ENCODE peak calls at places on chromosomes 5 and 9, in nine cellular contexts. D is stimulated activated naive CD8-positive, alpha-beta T cell treated with anti-CD3 and anti-CD28 coated beads, Interleukin-15, amount 100 ng/mL, for 72 hours; J is AG10803; N is iris pigment epithelial cell; A is stimulated activated CD8-positive, alpha-beta memory T cell treated with anti-CD3 and anti-CD28 coated beads, Interleukin-7, amount 100 ng/mL, for 1 hour; X is stimulated activated CD4-positive, alpha-beta T cell treated with anti-CD3 and anti-CD28 coated beads, Interleukin-4, amount 100 ng/mL, for 1 hour; M is epithelial cell of prostate; Z is naive thymus-derived CD4-positive, alpha-beta T cell; B is MCF 10A. G is an unnamed sample.

GRCh38 chr5:98308960-98309359 is 464.5 kb upstream of the RGMB start:
- DNase-seq in D (no peak), J (no peak), N (peak; percentile 57), A (no peak), X (no peak), M (no peak), Z (no peak), B (no peak), G (no peak)

GRCh38 chr5:175659546-175660248 is 1.8 kb downstream of the HRH2 start:
- DNase-seq in D (no peak), J (no peak), N (no peak), A (no peak), X (no peak), M (no peak), Z (no peak), B (no peak), G (no peak)

GRCh38 chr9:120526493-120526892 is 53.5 kb downstream of the CDK5RAP2 start:
- DNase-seq in D (no peak), J (no peak), N (no peak), A (no peak), X (no peak), M (no peak), Z (no peak), B (no peak), G (no peak)

GRCh38 chr5:57407391-57407790 is 75.2 kb downstream of the ACTBL2 start:
- DNase-seq in D (no peak), J (peak; percentile 9), N (no peak), A (no peak), X (no peak), M (no peak), Z (no peak), B (no peak), G (no peak)

GRCh38 chr5:1472964-1473628 is 27.9 kb upstream of the SLC6A3 start:
- DNase-seq in D (no peak), J (no peak), N (no peak), A (no peak), X (no peak), M (no peak), Z (no peak), B (no peak), G (no peak)

GRCh38 chr5:98510111-98510510 is 263.4 kb upstream of the RGMB start:
- DNase-seq in D (no peak), J (peak; percentile 39), N (peak; percentile 40), A (no peak), X (no peak), M (no peak), Z (no peak), B (no peak), G (no peak)

GRCh38 chr5:15821506-15821905 is 321.5 kb downstream of the FBXL7 start:
- DNase-seq in D (no peak), J (peak; percentile 53), N (peak; percentile 44), A (no peak), X (no peak), M (no peak), Z (no peak), B (no peak), G (no peak)

GRCh38 chr9:87676976-87677775 is 48.7 kb upstream of the CTSL start:
- DNase-seq in D (no peak), J (peak; percentile 28), N (peak; percentile 20), A (no peak), X (no peak), M (no peak), Z (no peak), B (no peak), G (no peak)

GRCh38 chr5:6861667-6862066 is 148.4 kb downstream of the TENT4A start:
- DNase-seq in D (no peak), J (peak; percentile 6), N (no peak), A (no peak), X (no peak), M (no peak), Z (no peak), B (peak; percentile 55), G (no peak)